ENCODE peak calls at places on chromosomes 1 and 21, in four cellular contexts. E, M, C and G are unnamed samples.
A peak's percentile ranks its signal among the peaks of the same experiment; 100 is the strongest.

GRCh38 chr21:42513985-42514882 is 582 bp downstream of the SLC37A1 start:
- DNase-seq in E (no peak), M (peak; percentile 84), C (no peak), G (peak; percentile 73)

GRCh38 chr1:212060632-212061472 is 25.3 kb downstream of the DTL start:
- DNase-seq in E (no peak), M (no peak), C (no peak), G (no peak)

GRCh38 chr21:42860345-42860744 is 19.0 kb downstream of the WDR4 start:
- DNase-seq in E (no peak), M (no peak), C (no peak), G (no peak)

GRCh38 chr1:115958866-115959265 is 17.4 kb upstream of the SLC22A15 start:
- DNase-seq in E (no peak), M (no peak), C (no peak), G (no peak)

GRCh38 chr1:59554011-59554673 is 257.2 kb downstream of the FGGY start:
- DNase-seq in E (no peak), M (no peak), C (no peak), G (no peak)

GRCh38 chr1:111990878-111991760 is 1.7 kb upstream of the KCND3 start:
- DNase-seq in E (peak; percentile 38), M (peak; percentile 58), C (no peak), G (no peak)

GRCh38 chr1:166354411-166354810 is 187.6 kb upstream of the FAM78B start:
- DNase-seq in E (no peak), M (no peak), C (no peak), G (no peak)

GRCh38 chr1:153790282-153790995 is 15.2 kb downstream of the SLC27A3 start:
- DNase-seq in E (no peak), M (peak; percentile 52), C (peak; percentile 84), G (no peak)

GRCh38 chr1:97160796-97161195 is 439.2 kb downstream of the PTBP2 start:
- DNase-seq in E (no peak), M (no peak), C (peak; percentile 17), G (no peak)

GRCh38 chr21:40466893-40467483 is 380.0 kb downstream of the DSCAM start:
- DNase-seq in E (no peak), M (no peak), C (no peak), G (no peak)

GRCh38 chr1:165925498-165926079 is 98.2 kb downstream of the UCK2 start:
- DNase-seq in E (no peak), M (no peak), C (no peak), G (no peak)

GRCh38 chr1:9595968-9596340 is 7.2 kb downstream of the TMEM201 start:
- DNase-seq in E (no peak), M (no peak), C (no peak), G (no peak)

GRCh38 chr1:161379071-161379470 is 11.4 kb upstream of the CFAP126 start:
- DNase-seq in E (no peak), M (no peak), C (peak; percentile 42), G (no peak)

GRCh38 chr1:44377925-44378784 is 23.1 kb upstream of the ERI3 start:
- DNase-seq in E (no peak), M (no peak), C (peak; percentile 52), G (no peak)

GRCh38 chr1:36951761-36952160 is 82.6 kb downstream of the GRIK3 start:
- DNase-seq in E (no peak), M (no peak), C (no peak), G (no peak)

GRCh38 chr21:44084496-44085241 is 22.5 kb upstream of the PWP2 start:
- DNase-seq in E (no peak), M (no peak), C (no peak), G (no peak)

GRCh38 chr1:203901581-203901980 is 40.2 kb downstream of the SNRPE start:
- DNase-seq in E (no peak), M (no peak), C (no peak), G (no peak)

GRCh38 chr1:206500046-206500445 is 7.3 kb upstream of the RASSF5 start:
- DNase-seq in E (no peak), M (peak; percentile 6), C (no peak), G (no peak)

GRCh38 chr1:190413142-190413541 is 64.5 kb downstream of the BRINP3 start:
- DNase-seq in E (no peak), M (no peak), C (no peak), G (no peak)

GRCh38 chr1:109671067-109671466 is 3.2 kb downstream of the GSTM2 start:
- DNase-seq in E (no peak), M (no peak), C (peak; percentile 0), G (no peak)

GRCh38 chr1:182629674-182630073 is 25.5 kb upstream of the RGS16 start:
- DNase-seq in E (no peak), M (no peak), C (no peak), G (no peak)

GRCh38 chr1:8197493-8198282 is 120.2 kb upstream of the SLC45A1 start:
- DNase-seq in E (peak; percentile 62), M (peak; percentile 41), C (peak; percentile 97), G (no peak)

GRCh38 chr1:89873757-89874156 is 52.9 kb downstream of the LRRC8D start:
- DNase-seq in E (no peak), M (no peak), C (peak; percentile 68), G (no peak)

GRCh38 chr1:98286656-98287055 is 365.8 kb upstream of the DPYD start:
- DNase-seq in E (no peak), M (no peak), C (no peak), G (no peak)

GRCh38 chr1:176628775-176629174 is 165.8 kb downstream of the PAPPA2 start:
- DNase-seq in E (no peak), M (no peak), C (no peak), G (no peak)

GRCh38 chr1:118275716-118276115 is 90.7 kb upstream of the SPAG17 start:
- DNase-seq in E (no peak), M (no peak), C (no peak), G (no peak)

GRCh38 chr1:183069562-183070216 is 46.5 kb downstream of the LAMC1 start:
- DNase-seq in E (no peak), M (no peak), C (no peak), G (no peak)

GRCh38 chr1:165169729-165170128 is 186.8 kb downstream of the LMX1A start:
- DNase-seq in E (no peak), M (no peak), C (no peak), G (no peak)

GRCh38 chr1:38815903-38816627 is 43.5 kb downstream of the RRAGC start:
- DNase-seq in E (no peak), M (no peak), C (no peak), G (no peak)

GRCh38 chr1:224774378-224774777 is 155.1 kb upstream of the DNAH14 start:
- DNase-seq in E (no peak), M (no peak), C (no peak), G (no peak)

GRCh38 chr1:23790696-23791433 is at the start of gene LYPLA2:
- DNase-seq in E (peak; percentile 79), M (peak; percentile 95), C (peak; percentile 86), G (peak; percentile 81)

GRCh38 chr1:163768581-163768980 is 446.8 kb downstream of the NUF2 start:
- DNase-seq in E (no peak), M (no peak), C (no peak), G (no peak)

DNA sequence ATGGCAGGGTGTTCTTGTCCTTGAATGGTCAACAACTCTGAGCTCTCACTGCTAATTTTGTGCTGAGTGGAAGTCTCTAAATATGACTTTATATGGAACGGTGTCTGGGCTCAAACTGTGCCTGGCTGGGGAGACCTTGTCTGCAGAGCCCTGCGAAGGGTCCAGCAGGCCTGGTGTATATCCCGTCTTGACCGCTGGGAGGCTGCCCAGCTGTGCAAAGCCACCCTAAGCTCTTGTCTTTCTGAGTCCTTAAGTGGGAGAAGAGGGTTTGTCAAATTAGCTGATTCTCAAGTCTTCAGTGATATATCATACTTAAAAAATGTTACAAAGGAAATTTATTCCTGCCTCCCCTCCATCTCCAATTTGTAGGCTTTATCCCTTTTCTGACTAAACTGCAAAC is 198.7 kb downstream of the KCNJ6 start:
- DNase-seq in E (no peak), M (no peak), C (no peak), G (no peak)
- TF ChIP-seq CTCF in E (no peak), M (no peak), C (no peak), G (no peak)

DNA sequence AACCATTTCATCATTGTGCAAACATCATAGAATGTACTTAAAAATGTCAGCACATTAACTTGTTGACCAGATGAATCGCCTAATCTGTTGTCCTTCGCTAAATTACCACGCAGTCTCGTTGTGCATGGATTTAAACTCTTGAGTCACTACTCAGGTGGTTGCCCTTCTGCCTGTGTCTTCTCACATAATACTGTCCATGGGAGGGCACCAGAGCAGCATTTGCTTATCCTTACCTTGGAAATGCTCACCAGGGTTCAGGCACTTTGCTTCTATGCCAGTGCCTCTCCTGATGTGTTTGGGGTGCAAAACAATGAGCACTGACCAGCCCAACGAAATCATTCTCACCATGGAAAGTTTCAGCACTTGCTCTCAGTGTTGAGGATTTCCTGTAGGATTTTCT is 559.9 kb downstream of the RWDD3 start:
- DNase-seq in E (no peak), M (no peak), C (no peak), G (no peak)
- TF ChIP-seq CTCF in E (no peak), M (no peak), C (peak; percentile 13), G (no peak)

GRCh38 chr1:200893411-200893901 is 1.2 kb upstream of the INAVA start:
- DNase-seq in E (no peak), M (peak; percentile 58), C (no peak), G (no peak)

GRCh38 chr1:200892958-200893357 is 1.7 kb upstream of the INAVA start:
- DNase-seq in E (no peak), M (no peak), C (no peak), G (no peak)

GRCh38 chr1:200891774-200892157 is 2.9 kb upstream of the INAVA start:
- DNase-seq in E (no peak), M (peak; percentile 64), C (no peak), G (no peak)

GRCh38 chr1:200890818-200891773 is 3.6 kb upstream of the INAVA start:
- DNase-seq in E (no peak), M (peak; percentile 80), C (peak; percentile 19), G (no peak)

DNA sequence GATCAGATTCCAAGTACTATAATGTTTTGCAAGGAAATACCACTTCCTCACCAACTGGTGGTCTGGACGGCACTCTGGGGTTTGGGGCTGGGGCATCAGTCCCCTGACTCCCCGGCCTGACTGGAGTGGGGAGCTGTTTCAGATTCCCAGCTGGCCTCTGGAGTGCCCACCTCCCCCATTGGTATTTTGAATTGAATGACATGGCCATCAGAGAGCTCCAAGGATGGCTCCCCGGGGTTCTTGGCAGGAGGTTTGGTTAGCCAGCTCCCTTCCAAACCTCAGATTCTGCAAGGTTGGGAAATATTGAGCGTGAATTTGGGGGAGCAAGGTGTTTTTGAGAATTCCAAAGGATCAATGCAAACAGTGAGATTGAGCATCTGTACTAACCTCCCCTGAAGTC is 2.2 kb upstream of the INAVA start:
- DNase-seq in E (no peak), M (no peak), C (no peak), G (no peak)
- TF ChIP-seq CTCF in E (no peak), M (no peak), C (no peak), G (no peak)

GRCh38 chr1:14435368-14436023 is 163.0 kb upstream of the KAZN start:
- DNase-seq in E (no peak), M (no peak), C (no peak), G (no peak)
- TF ChIP-seq CTCF in E (no peak), M (no peak), C (no peak), G (no peak)

GRCh38 chr1:16165548-16165947 is 9.7 kb upstream of the EPHA2 start:
- DNase-seq in E (no peak), M (peak; percentile 67), C (no peak), G (no peak)

GRCh38 chr1:16167331-16168143 is 11.7 kb upstream of the EPHA2 start:
- DNase-seq in E (no peak), M (peak; percentile 82), C (no peak), G (peak; percentile 73)

GRCh38 chr1:16164821-16165364 is 9.0 kb upstream of the EPHA2 start:
- DNase-seq in E (no peak), M (no peak), C (no peak), G (no peak)

GRCh38 chr1:16163882-16164820 is 8.3 kb upstream of the EPHA2 start:
- DNase-seq in E (no peak), M (no peak), C (peak; percentile 100), G (no peak)

GRCh38 chr1:16166117-16166516 is 10.2 kb upstream of the EPHA2 start:
- DNase-seq in E (no peak), M (no peak), C (no peak), G (no peak)
- TF ChIP-seq CTCF in E (no peak), M (no peak), C (no peak), G (no peak)